ENCODE peak calls at places on chromosomes 7 and 10, in eight cellular contexts. One of them, this sample, is unnamed.
A peak's percentile ranks its signal among the peaks of the same experiment; 100 is the strongest.

GRCh38 chr10:102753724-102754123 is 10.0 kb downstream of the WBP1L start:
- DNase-seq in lung: no peak
- DNase-seq in HFFc6: no peak
- DNase-seq in colonic mucosa: no peak
- DNase-seq in nephron progenitor cell: no peak
- DNase-seq in natural killer cell: no peak
- DNase-seq in stomach: no peak
- DNase-seq in foreskin fibroblast: no peak
- DNase-seq in this sample: no peak

GRCh38 chr7:12884033-12884432 is 196.6 kb downstream of the ARL4A start:
- DNase-seq in stomach: no peak
- DNase-seq in natural killer cell: no peak
- DNase-seq in nephron progenitor cell: no peak
- DNase-seq in foreskin fibroblast: no peak
- DNase-seq in HFFc6: no peak
- DNase-seq in lung: no peak
- DNase-seq in colonic mucosa: no peak
- DNase-seq in this sample: no peak

GRCh38 chr7:123811056-123811455 is 33.9 kb upstream of the HYAL4 start:
- DNase-seq in stomach: no peak
- DNase-seq in foreskin fibroblast: peak; percentile 10
- DNase-seq in natural killer cell: no peak
- DNase-seq in lung: no peak
- DNase-seq in colonic mucosa: no peak
- DNase-seq in nephron progenitor cell: no peak
- DNase-seq in HFFc6: no peak
- DNase-seq in this sample: no peak

GRCh38 chr7:55387062-55387965 is 22.2 kb downstream of the LANCL2 start:
- DNase-seq in foreskin fibroblast: no peak
- DNase-seq in stomach: no peak
- DNase-seq in natural killer cell: no peak
- DNase-seq in colonic mucosa: no peak
- DNase-seq in lung: no peak
- DNase-seq in nephron progenitor cell: no peak
- DNase-seq in HFFc6: no peak
- DNase-seq in this sample: no peak

GRCh38 chr7:86970547-86970946 is 88.9 kb downstream of the ELAPOR2 start:
- DNase-seq in HFFc6: no peak
- DNase-seq in lung: no peak
- DNase-seq in colonic mucosa: no peak
- DNase-seq in stomach: no peak
- DNase-seq in foreskin fibroblast: no peak
- DNase-seq in nephron progenitor cell: no peak
- DNase-seq in natural killer cell: no peak
- DNase-seq in this sample: no peak

GRCh38 chr7:22452142-22452763 is 47.7 kb downstream of the STEAP1B start:
- DNase-seq in lung: peak; percentile 49
- DNase-seq in nephron progenitor cell: peak; percentile 79
- DNase-seq in stomach: peak; percentile 71
- DNase-seq in foreskin fibroblast: no peak
- DNase-seq in colonic mucosa: peak; percentile 81
- DNase-seq in HFFc6: no peak
- DNase-seq in natural killer cell: peak; percentile 22
- DNase-seq in this sample: peak; percentile 49

GRCh38 chr10:43922335-43923280 is 273.9 kb upstream of the ZNF32 start:
- DNase-seq in lung: peak; percentile 14
- DNase-seq in HFFc6: no peak
- DNase-seq in colonic mucosa: no peak
- DNase-seq in stomach: no peak
- DNase-seq in foreskin fibroblast: no peak
- DNase-seq in natural killer cell: no peak
- DNase-seq in nephron progenitor cell: no peak
- DNase-seq in this sample: no peak

GRCh38 chr10:116974442-116975005 is 30.5 kb downstream of the SHTN1 start:
- DNase-seq in lung: no peak
- DNase-seq in natural killer cell: no peak
- DNase-seq in foreskin fibroblast: peak; percentile 70
- DNase-seq in nephron progenitor cell: no peak
- DNase-seq in colonic mucosa: no peak
- DNase-seq in HFFc6: peak; percentile 90
- DNase-seq in stomach: no peak
- DNase-seq in this sample: no peak

GRCh38 chr10:5975641-5976473 is 1.5 kb downstream of the IL15RA start:
- DNase-seq in natural killer cell: peak; percentile 55
- DNase-seq in colonic mucosa: peak; percentile 69
- DNase-seq in lung: no peak
- DNase-seq in HFFc6: no peak
- DNase-seq in foreskin fibroblast: peak; percentile 15
- DNase-seq in stomach: peak; percentile 49
- DNase-seq in nephron progenitor cell: no peak
- DNase-seq in this sample: no peak

GRCh38 chr7:152076324-152076821 is 50.9 kb downstream of the GALNT11 start:
- DNase-seq in stomach: peak; percentile 42
- DNase-seq in nephron progenitor cell: peak; percentile 33
- DNase-seq in natural killer cell: no peak
- DNase-seq in lung: no peak
- DNase-seq in colonic mucosa: peak; percentile 68
- DNase-seq in foreskin fibroblast: no peak
- DNase-seq in HFFc6: no peak
- DNase-seq in this sample: no peak

GRCh38 chr10:99461230-99461629 is 30.8 kb upstream of the GOT1 start:
- DNase-seq in HFFc6: peak; percentile 46
- DNase-seq in lung: no peak
- DNase-seq in stomach: no peak
- DNase-seq in natural killer cell: no peak
- DNase-seq in colonic mucosa: no peak
- DNase-seq in foreskin fibroblast: peak; percentile 53
- DNase-seq in nephron progenitor cell: no peak
- DNase-seq in this sample: no peak

GRCh38 chr10:131050162-131050766 is 261.3 kb downstream of the TCERG1L start:
- DNase-seq in stomach: no peak
- DNase-seq in foreskin fibroblast: no peak
- DNase-seq in natural killer cell: no peak
- DNase-seq in HFFc6: no peak
- DNase-seq in lung: no peak
- DNase-seq in nephron progenitor cell: no peak
- DNase-seq in colonic mucosa: no peak
- DNase-seq in this sample: no peak

GRCh38 chr7:131513245-131514061 is 43.0 kb downstream of the PODXL start:
- DNase-seq in nephron progenitor cell: peak; percentile 90
- DNase-seq in HFFc6: peak; percentile 82
- DNase-seq in natural killer cell: peak; percentile 73
- DNase-seq in lung: peak; percentile 85
- DNase-seq in colonic mucosa: peak; percentile 80
- DNase-seq in stomach: peak; percentile 90
- DNase-seq in foreskin fibroblast: peak; percentile 68
- DNase-seq in this sample: peak; percentile 81
- TF ChIP-seq CTCF in nephron progenitor cell: peak; percentile 95
- TF ChIP-seq CTCF in HFFc6: peak; percentile 98
- TF ChIP-seq CTCF in natural killer cell: peak; percentile 97
- TF ChIP-seq CTCF in lung: peak; percentile 90
- TF ChIP-seq CTCF in colonic mucosa: peak; percentile 98
- TF ChIP-seq CTCF in stomach: peak; percentile 88
- TF ChIP-seq CTCF in foreskin fibroblast: peak; percentile 97
- TF ChIP-seq CTCF in this sample: peak; percentile 95

DNA sequence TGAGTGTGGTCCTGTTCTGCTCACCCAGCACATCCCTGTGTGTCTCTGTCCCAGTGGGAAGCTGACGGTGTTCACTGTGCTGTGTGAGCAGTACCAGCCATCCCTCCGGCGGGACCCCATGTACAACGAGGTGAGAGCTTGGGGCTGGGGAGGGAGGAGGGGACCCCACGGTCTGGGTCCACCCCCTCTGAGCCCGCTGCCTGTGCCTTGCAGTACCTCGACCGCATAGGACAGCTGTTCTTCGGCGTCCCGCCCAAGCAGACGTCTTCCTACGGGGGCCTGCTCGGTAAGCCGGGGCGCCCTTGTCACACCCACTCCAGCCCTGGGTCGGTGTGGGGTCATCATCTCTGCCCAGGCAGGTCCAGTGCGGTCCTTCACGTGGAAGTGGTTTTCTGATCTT is 17.3 kb downstream of the GET4 start:
- DNase-seq in nephron progenitor cell: no peak
- DNase-seq in foreskin fibroblast: no peak
- DNase-seq in HFFc6: no peak
- DNase-seq in lung: no peak
- DNase-seq in stomach: no peak
- DNase-seq in natural killer cell: no peak
- DNase-seq in colonic mucosa: no peak
- DNase-seq in this sample: no peak
- TF ChIP-seq CTCF in nephron progenitor cell: no peak
- TF ChIP-seq CTCF in foreskin fibroblast: no peak
- TF ChIP-seq CTCF in HFFc6: no peak
- TF ChIP-seq CTCF in lung: no peak
- TF ChIP-seq CTCF in stomach: no peak
- TF ChIP-seq CTCF in natural killer cell: no peak
- TF ChIP-seq CTCF in colonic mucosa: no peak
- TF ChIP-seq CTCF in this sample: no peak

GRCh38 chr7:99325597-99326407 is at the start of gene ARPC1A:
- DNase-seq in foreskin fibroblast: peak; percentile 93
- DNase-seq in stomach: peak; percentile 92
- DNase-seq in natural killer cell: peak; percentile 93
- DNase-seq in colonic mucosa: peak; percentile 90
- DNase-seq in nephron progenitor cell: peak; percentile 93
- DNase-seq in lung: peak; percentile 89
- DNase-seq in HFFc6: peak; percentile 91
- DNase-seq in this sample: peak; percentile 91
- TF ChIP-seq CTCF in foreskin fibroblast: peak; percentile 22
- TF ChIP-seq CTCF in stomach: no peak
- TF ChIP-seq CTCF in natural killer cell: no peak
- TF ChIP-seq CTCF in colonic mucosa: no peak
- TF ChIP-seq CTCF in nephron progenitor cell: no peak
- TF ChIP-seq CTCF in lung: no peak
- TF ChIP-seq CTCF in HFFc6: peak; percentile 70
- TF ChIP-seq CTCF in this sample: peak; percentile 51

DNA sequence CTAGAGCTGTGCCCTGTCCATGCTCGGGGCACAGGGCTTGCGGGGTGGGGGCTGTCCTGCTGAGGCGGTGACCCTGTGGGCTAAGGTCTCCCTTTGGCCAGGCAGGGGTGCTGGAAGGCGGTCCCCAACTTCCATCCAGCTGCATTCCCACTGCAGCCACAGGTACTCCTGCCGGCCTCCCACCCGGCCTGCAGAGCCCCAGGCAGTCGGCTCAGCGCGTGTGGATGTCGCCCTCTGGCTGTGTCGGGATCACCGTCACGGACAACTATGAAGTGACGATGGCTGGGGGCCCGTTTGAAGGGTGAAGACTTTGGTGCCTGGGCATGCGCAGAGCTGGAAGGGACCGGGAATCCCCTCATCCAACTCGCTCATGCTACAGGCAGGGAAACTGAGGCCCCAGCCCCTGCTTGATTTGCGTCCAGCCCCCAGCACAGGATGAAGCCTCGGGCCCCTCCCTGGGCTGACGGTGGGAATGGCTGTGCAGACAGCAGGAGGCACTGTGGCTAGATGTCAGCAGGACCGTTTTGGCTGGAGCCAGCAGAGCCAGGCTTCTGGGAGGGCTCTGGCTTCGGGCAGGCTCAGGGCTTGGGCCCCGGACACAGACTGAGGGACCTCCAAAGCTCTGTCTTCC is 2.3 kb upstream of the TMEM184A start:
- DNase-seq in lung: no peak
- DNase-seq in natural killer cell: no peak
- DNase-seq in foreskin fibroblast: no peak
- DNase-seq in stomach: no peak
- DNase-seq in HFFc6: no peak
- DNase-seq in nephron progenitor cell: no peak
- DNase-seq in colonic mucosa: no peak
- DNase-seq in this sample: no peak
- TF ChIP-seq CTCF in lung: no peak
- TF ChIP-seq CTCF in natural killer cell: no peak
- TF ChIP-seq CTCF in foreskin fibroblast: no peak
- TF ChIP-seq CTCF in stomach: no peak
- TF ChIP-seq CTCF in HFFc6: peak; percentile 68
- TF ChIP-seq CTCF in nephron progenitor cell: no peak
- TF ChIP-seq CTCF in colonic mucosa: no peak
- TF ChIP-seq CTCF in this sample: peak; percentile 28

DNA sequence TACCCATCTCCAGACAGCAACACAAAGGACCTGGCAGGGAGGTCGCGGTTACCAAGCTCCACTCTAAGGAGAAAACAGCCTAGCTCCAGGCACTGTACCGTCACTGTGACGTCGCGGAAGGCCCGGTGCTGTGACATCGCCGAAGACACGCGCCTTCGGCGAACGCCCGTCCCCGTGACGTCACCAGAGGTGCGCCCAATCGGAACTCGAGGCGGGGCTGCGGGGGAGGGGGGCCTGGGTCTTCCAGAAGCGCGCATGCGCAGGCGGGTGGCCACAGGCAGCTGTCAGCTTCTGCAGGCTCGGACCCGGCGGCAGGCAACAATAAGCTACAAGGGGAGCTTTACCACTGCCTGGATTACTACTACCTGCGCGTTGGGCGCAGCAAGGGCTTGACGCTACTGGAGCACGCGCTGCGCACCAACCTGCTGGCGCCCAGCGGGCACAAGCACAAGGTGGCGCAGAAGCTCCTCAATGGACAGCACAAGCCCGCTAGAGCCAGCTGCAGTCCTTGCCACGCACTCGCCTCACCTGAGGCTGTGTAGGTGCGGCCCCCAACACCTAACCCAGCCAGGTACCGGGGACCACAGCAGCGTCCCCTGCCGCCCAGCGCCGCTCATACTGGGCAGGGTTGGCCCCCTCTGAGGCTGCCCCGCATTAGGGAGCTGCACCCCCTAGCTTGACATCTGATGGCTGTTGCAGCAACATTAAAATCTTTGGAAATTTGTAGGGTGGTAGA is 208.4 kb downstream of the TPST1 start:
- DNase-seq in lung: peak; percentile 83
- DNase-seq in colonic mucosa: peak; percentile 85
- DNase-seq in HFFc6: no peak
- DNase-seq in stomach: peak; percentile 86
- DNase-seq in natural killer cell: peak; percentile 80
- DNase-seq in nephron progenitor cell: peak; percentile 92
- DNase-seq in foreskin fibroblast: peak; percentile 43
- DNase-seq in this sample: peak; percentile 86
- TF ChIP-seq CTCF in lung: no peak
- TF ChIP-seq CTCF in colonic mucosa: peak; percentile 49
- TF ChIP-seq CTCF in HFFc6: peak; percentile 25
- TF ChIP-seq CTCF in stomach: no peak
- TF ChIP-seq CTCF in natural killer cell: peak; percentile 41
- TF ChIP-seq CTCF in nephron progenitor cell: no peak
- TF ChIP-seq CTCF in foreskin fibroblast: peak; percentile 28
- TF ChIP-seq CTCF in this sample: peak; percentile 57

GRCh38 chr10:78381072-78381471 is 347.4 kb downstream of the RPS24 start:
- DNase-seq in foreskin fibroblast: no peak
- DNase-seq in colonic mucosa: no peak
- DNase-seq in nephron progenitor cell: peak; percentile 27
- DNase-seq in stomach: no peak
- DNase-seq in lung: no peak
- DNase-seq in natural killer cell: no peak
- DNase-seq in HFFc6: no peak
- DNase-seq in this sample: no peak
- TF ChIP-seq CTCF in foreskin fibroblast: peak; percentile 23
- TF ChIP-seq CTCF in colonic mucosa: no peak
- TF ChIP-seq CTCF in nephron progenitor cell: peak; percentile 43
- TF ChIP-seq CTCF in stomach: no peak
- TF ChIP-seq CTCF in lung: no peak
- TF ChIP-seq CTCF in natural killer cell: no peak
- TF ChIP-seq CTCF in HFFc6: peak; percentile 62
- TF ChIP-seq CTCF in this sample: peak; percentile 63

DNA sequence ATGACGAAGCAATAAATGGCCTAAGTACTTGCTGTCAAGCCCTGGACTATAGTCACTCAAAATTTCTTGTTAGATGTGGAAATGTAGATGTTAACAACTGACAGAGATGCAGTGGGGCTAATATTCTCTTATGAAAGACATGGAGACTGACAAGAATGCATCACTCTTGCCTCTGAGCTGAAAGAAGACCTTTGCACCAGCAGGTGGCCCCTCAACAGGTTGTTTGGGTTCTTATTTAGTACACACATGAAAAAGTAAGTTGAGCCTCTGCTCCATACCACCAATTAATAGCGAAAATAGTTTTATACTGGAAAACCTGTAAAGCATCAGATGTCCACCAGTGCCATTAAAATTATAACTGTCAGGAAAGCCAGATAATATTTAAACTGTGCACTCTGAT is 26.2 kb upstream of the FAM13C start:
- DNase-seq in lung: no peak
- DNase-seq in foreskin fibroblast: no peak
- DNase-seq in stomach: no peak
- DNase-seq in nephron progenitor cell: no peak
- DNase-seq in colonic mucosa: no peak
- DNase-seq in natural killer cell: no peak
- DNase-seq in HFFc6: no peak
- DNase-seq in this sample: no peak
- TF ChIP-seq CTCF in lung: no peak
- TF ChIP-seq CTCF in foreskin fibroblast: no peak
- TF ChIP-seq CTCF in stomach: no peak
- TF ChIP-seq CTCF in nephron progenitor cell: no peak
- TF ChIP-seq CTCF in colonic mucosa: no peak
- TF ChIP-seq CTCF in natural killer cell: no peak
- TF ChIP-seq CTCF in HFFc6: no peak
- TF ChIP-seq CTCF in this sample: peak; percentile 17

This sample was measured in progenitor cell of endocrine pancreas.